ENCODE peak calls at places on chromosome 13, in four cellular contexts. V, R, J and T are unnamed samples.
A peak's percentile ranks its signal among the peaks of the same experiment; 100 is the strongest.

GRCh38 chr13:97629601-97630272 is 195.8 kb downstream of the RAP2A start:
- DNase-seq in V (no peak), R (no peak), J (no peak), T (peak; percentile 17)

GRCh38 chr13:113489549-113490495 is 689 bp downstream of the DCUN1D2 start:
- DNase-seq in V (no peak), R (peak; percentile 21), J (peak; percentile 30), T (peak; percentile 59)

GRCh38 chr13:83150616-83151307 is 731.5 kb downstream of the SLITRK1 start:
- DNase-seq in V (no peak), R (no peak), J (no peak), T (no peak)

GRCh38 chr13:78997902-78998654 is 339.1 kb upstream of the OBI1 start:
- DNase-seq in V (no peak), R (no peak), J (no peak), T (no peak)

GRCh38 chr13:58238972-58239773 is 607.6 kb downstream of the PCDH17 start:
- DNase-seq in V (no peak), R (no peak), J (no peak), T (no peak)

GRCh38 chr13:38093425-38093824 is 223.9 kb upstream of the TRPC4 start:
- DNase-seq in V (no peak), R (no peak), J (no peak), T (no peak)

GRCh38 chr13:101916108-101916757 is 463.8 kb downstream of the ITGBL1 start:
- DNase-seq in V (no peak), R (no peak), J (no peak), T (peak; percentile 61)

GRCh38 chr13:29543230-29544215 is 52.0 kb downstream of the SLC7A1 start:
- DNase-seq in V (no peak), R (no peak), J (peak; percentile 38), T (no peak)

GRCh38 chr13:101749584-101749983 is 297.1 kb downstream of the ITGBL1 start:
- DNase-seq in V (no peak), R (no peak), J (no peak), T (no peak)

GRCh38 chr13:105135852-105136251 is 1399.6 kb downstream of the EFNB2 start:
- DNase-seq in V (no peak), R (no peak), J (no peak), T (no peak)